ENCODE peak calls at places on chromosomes 13 and 19, in six cellular contexts. N is right lobe of liver, G is testis, D is adrenal gland, K is body of pancreas, R is transverse colon. B is an unnamed sample.

GRCh38 chr19:21202865-21203494 is 61.1 kb downstream of the ZNF431 start:
- DNase-seq in D (no peak), K (peak; percentile 33), R (no peak), N (no peak), G (peak; percentile 41), B (no peak)

GRCh38 chr13:66210677-66211076 is 1019.5 kb downstream of the PCDH9 start:
- DNase-seq in R (no peak), K (no peak), D (no peak), G (no peak), N (no peak), B (no peak)

GRCh38 chr13:92938481-92939020 is 288.1 kb upstream of the GPC6 start:
- DNase-seq in G (no peak), D (no peak), N (no peak), R (no peak), K (no peak), B (no peak)

GRCh38 chr13:95714142-95714832 is 37.3 kb downstream of the DNAJC3 start:
- DNase-seq in G (no peak), N (no peak), D (no peak), R (no peak), K (no peak), B (no peak)

GRCh38 chr13:89678722-89679121 is 1668.8 kb upstream of the MIR17HG start:
- DNase-seq in D (no peak), K (no peak), N (no peak), R (no peak), G (no peak), B (no peak)

GRCh38 chr19:48750771-48751504 is 1.5 kb downstream of the FUT1 start:
- DNase-seq in N (no peak), R (no peak), G (no peak), D (no peak), K (peak; percentile 66), B (no peak)

GRCh38 chr13:76630629-76631028 is 255.6 kb downstream of the KCTD12 start:
- DNase-seq in N (no peak), K (no peak), D (no peak), G (no peak), R (no peak), B (no peak)

GRCh38 chr13:39565036-39565949 is 37.7 kb downstream of the LHFPL6 start:
- DNase-seq in K (no peak), G (peak; percentile 37), N (no peak), D (no peak), R (no peak), B (no peak)

GRCh38 chr19:18322318-18322758 is 538 bp downstream of the LSM4 start:
- DNase-seq in K (no peak), N (peak; percentile 65), G (peak; percentile 60), R (peak; percentile 84), D (no peak), B (no peak)

GRCh38 chr13:100230813-100231575 is 142.1 kb downstream of the PCCA start:
- DNase-seq in K (no peak), D (no peak), N (no peak), G (no peak), R (no peak), B (no peak)

GRCh38 chr19:29092712-29093552 is 120.0 kb downstream of the UQCRFS1 start:
- DNase-seq in D (peak; percentile 73), K (no peak), R (no peak), G (peak; percentile 19), N (no peak), B (no peak)

GRCh38 chr13:42594577-42595571 is 20.9 kb downstream of the TNFSF11 start:
- DNase-seq in K (peak; percentile 57), G (peak; percentile 76), D (peak; percentile 78), R (peak; percentile 52), N (peak; percentile 38), B (no peak)

GRCh38 chr19:35247526-35248309 is 1.1 kb upstream of the LSR start:
- DNase-seq in D (peak; percentile 85), K (peak; percentile 94), R (peak; percentile 94), N (peak; percentile 85), G (peak; percentile 88), B (peak; percentile 87)

GRCh38 chr13:29849071-29849541 is 1.3 kb downstream of the UBL3 start:
- DNase-seq in R (peak; percentile 31), N (no peak), G (peak; percentile 44), D (no peak), K (peak; percentile 28), B (peak; percentile 78)

GRCh38 chr19:54207908-54208783 is 7.5 kb downstream of the RPS9 start:
- DNase-seq in N (peak; percentile 62), G (peak; percentile 78), K (peak; percentile 69), R (peak; percentile 72), D (peak; percentile 95), B (peak; percentile 87)

GRCh38 chr13:37342205-37342604 is 236.7 kb upstream of the CSNK1A1L start:
- DNase-seq in N (no peak), K (no peak), G (no peak), D (no peak), R (no peak), B (peak; percentile 59)

GRCh38 chr13:36445806-36446423 is 13.6 kb downstream of the CCNA1 start:
- DNase-seq in N (no peak), R (no peak), K (no peak), D (no peak), G (no peak), B (no peak)

GRCh38 chr13:61370520-61370919 is 45.1 kb downstream of the PCDH20 start:
- DNase-seq in D (no peak), R (no peak), K (no peak), N (no peak), G (no peak), B (no peak)

GRCh38 chr19:3343619-3344502 is 22.5 kb upstream of the NFIC start:
- DNase-seq in K (peak; percentile 94), D (peak; percentile 96), G (peak; percentile 88), R (peak; percentile 74), N (peak; percentile 86), B (peak; percentile 80)

GRCh38 chr13:83845121-83845520 is 37.2 kb downstream of the SLITRK1 start:
- DNase-seq in D (no peak), R (no peak), G (no peak), N (no peak), K (no peak), B (no peak)

DNA sequence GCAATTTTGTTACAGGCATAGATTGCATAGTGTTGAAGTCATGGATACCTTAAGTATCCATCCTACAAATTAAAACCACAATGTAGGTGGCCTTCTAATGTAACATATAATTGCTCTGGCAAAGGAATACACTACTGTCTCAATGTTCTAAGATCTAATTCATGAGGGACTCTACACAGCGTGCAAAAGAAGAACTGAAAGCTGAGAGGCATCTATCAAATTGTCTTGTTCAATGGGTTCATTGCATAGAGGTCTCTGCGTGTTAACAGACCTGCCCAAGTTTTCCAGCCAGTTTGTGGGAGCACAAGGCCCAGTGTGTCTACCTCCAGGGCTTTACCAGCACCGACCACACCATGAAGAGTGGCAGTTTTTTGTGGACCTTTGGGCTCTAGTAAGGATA is 451.4 kb downstream of the ITGBL1 start:
- DNase-seq in K (no peak), D (no peak), N (no peak), R (no peak), G (no peak), B (no peak)
- TF ChIP-seq POLR2A in K (no peak), D (no peak), N (no peak), R (no peak), G (no peak), B (no peak)

GRCh38 chr13:46554971-46555370 is 2.0 kb downstream of the LRCH1 start:
- DNase-seq in G (no peak), D (no peak), R (no peak), N (no peak), K (no peak), B (no peak)
- H3K4me1 ChIP-seq in G (peaks cover 12% of the 10 kb centered on the region), D (peaks cover 34% of the 10 kb centered on the region), R (peaks cover 30% of the 10 kb centered on the region), N (no peaks in the 10 kb centered on the region), K (peaks cover 26% of the 10 kb centered on the region), B (peaks cover 33% of the 10 kb centered on the region)

DNA sequence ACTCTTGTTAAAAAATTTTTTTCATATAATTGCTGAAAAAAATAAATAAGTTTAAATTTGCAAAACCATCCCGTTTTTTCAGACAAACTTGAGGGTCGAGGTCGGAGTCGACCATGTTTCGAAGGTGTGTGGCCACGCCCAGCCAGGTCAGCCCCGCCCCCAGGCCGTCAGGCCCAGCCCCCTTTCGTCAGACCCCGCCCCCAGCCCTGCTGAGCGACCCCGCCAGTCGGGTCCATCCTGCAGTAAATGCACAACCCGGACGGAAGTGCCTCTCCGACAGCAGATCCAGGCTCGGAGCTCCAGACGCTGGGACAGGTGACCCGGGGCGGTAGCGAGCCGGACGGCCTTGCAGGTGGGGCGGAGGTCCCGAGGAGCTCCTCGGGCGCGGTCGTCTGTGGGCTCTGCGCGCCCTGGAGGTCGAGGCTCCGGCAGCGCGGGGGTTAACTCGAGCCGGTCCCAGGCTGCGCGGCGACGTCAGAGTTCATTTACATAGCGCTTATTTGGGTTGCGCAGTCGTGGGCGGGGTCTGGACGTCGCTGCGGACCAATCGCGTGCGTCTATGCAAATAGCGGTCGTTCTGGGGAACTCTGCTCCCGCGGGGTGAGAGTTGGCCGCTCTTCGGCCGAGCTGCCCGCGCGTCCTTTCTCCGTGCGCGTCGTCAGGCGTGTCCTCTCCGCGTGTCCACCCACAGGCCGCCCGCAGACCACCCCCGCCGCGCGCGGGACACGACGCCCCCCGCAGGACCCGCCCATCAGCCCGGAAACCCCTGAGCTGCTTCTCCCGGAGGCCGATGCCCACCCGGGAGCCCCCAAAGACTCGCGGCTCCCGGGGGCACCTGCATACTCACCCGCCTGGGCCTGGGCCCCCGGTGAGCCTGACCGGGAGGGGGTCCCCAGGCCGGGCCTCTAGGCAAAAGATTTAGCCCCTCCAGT is at the start of gene OCEL1:
- DNase-seq in G (peak; percentile 100), D (peak; percentile 100), K (peak; percentile 99), N (peak; percentile 99), R (peak; percentile 99), B (peak; percentile 98)
- TF ChIP-seq POLR2A in G (peak; percentile 21), D (peak; percentile 83), K (peak; percentile 82), N (peak; percentile 83), R (peak; percentile 86), B (peak; percentile 38)

DNA sequence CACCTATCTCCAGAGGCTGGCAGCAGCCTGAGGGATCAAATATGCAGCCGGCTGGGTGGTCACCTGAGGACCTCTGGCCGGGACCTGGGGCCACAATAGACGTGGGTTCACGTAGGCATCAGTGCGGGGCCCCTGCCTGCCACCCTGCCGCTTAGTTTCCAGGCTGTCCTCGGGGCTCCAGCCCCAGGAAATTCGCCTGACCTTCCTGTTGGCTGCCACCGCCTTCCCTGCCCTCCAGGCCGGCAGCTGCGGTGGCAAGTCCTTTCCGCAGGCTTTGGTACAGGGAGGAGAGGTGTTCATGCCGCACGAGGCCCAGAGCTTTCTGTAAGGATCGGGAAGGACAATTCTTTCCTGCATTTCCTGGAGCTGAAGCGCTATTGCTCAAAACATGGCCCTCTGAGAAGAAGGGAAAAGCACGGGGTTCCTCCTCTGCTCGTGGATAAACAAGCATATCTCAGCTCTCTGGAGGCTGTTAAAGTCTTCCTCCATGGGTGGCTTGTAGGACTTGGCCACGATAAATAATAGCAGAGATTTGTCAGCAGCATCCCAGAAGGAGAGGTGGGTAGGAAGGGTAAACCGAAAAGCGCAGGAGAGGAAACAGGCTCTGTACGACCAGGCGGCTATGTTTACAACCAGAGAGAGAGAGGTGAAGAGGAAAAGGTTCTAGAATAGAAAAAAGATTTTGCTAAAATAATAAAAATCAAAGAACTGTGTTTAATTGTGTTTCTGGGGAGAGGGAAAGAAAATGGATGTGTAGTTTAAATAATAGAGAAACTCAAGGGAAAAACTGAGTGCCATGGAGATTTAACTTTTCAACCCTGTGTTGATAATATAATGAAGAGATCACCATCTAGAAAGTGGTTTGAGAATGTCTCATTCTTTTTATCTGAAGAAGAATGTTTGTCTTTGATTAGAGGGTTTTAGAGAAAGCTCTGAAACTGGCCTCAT is 4.9 kb downstream of the COL4A2 start:
- DNase-seq in D (no peak), N (no peak), K (no peak), R (no peak), G (no peak), B (no peak)
- H3K4me1 ChIP-seq in D (peaks cover 12% of the 10 kb centered on the region), N (no peaks in the 10 kb centered on the region), K (peaks cover 49% of the 10 kb centered on the region), R (peaks cover 42% of the 10 kb centered on the region), G (no peaks in the 10 kb centered on the region), B (peaks cover 29% of the 10 kb centered on the region)